ENCODE peak calls at places on chromosome 18, in eight cellular contexts. S, F, Q, B, P, L, O and Z are unnamed samples.

GRCh38 chr18:32930695-32931301 is 158.0 kb upstream of the KLHL14 start:
- DNase-seq in B (peak; percentile 60), P (no peak), S (peak; percentile 40), F (peak; percentile 17), Q (no peak), L (no peak), O (no peak), Z (no peak)

GRCh38 chr18:21439453-21439852 is 161.1 kb downstream of the ESCO1 start:
- DNase-seq in O (no peak), L (no peak), F (no peak), B (peak; percentile 59), Q (no peak), P (no peak), S (peak; percentile 93), Z (no peak)

GRCh38 chr18:45753251-45753650 is 29.3 kb downstream of the SLC14A1 start:
- DNase-seq in Q (no peak), S (no peak), F (no peak), B (peak; percentile 44), O (no peak), L (no peak), P (no peak), Z (no peak)

GRCh38 chr18:475202-475624 is 25.3 kb downstream of the COLEC12 start:
- DNase-seq in Q (no peak), B (peak; percentile 78), O (no peak), S (peak; percentile 40), P (no peak), L (no peak), F (no peak), Z (peak; percentile 13)

GRCh38 chr18:48589797-48590519 is 51.1 kb downstream of the CTIF start:
- DNase-seq in Q (no peak), P (peak; percentile 77), O (no peak), F (no peak), B (no peak), S (no peak), L (peak; percentile 41), Z (no peak)

GRCh38 chr18:63775166-63775730 is at the start of gene SERPINB7:
- DNase-seq in O (no peak), B (peak; percentile 95), P (no peak), Q (no peak), F (no peak), S (peak; percentile 89), L (no peak), Z (no peak)

GRCh38 chr18:79784965-79785770 is 12.6 kb upstream of the KCNG2 start:
- DNase-seq in B (peak; percentile 32), L (no peak), P (no peak), F (peak; percentile 43), O (no peak), Q (no peak), S (no peak), Z (no peak)

GRCh38 chr18:61901334-61901986 is 8.7 kb upstream of the RNF152 start:
- DNase-seq in S (peak; percentile 44), P (no peak), O (peak; percentile 56), F (peak; percentile 15), Q (peak; percentile 35), B (peak; percentile 53), L (peak; percentile 12), Z (peak; percentile 46)

GRCh38 chr18:23943104-23943503 is 71.5 kb upstream of the TTC39C start:
- DNase-seq in S (no peak), L (no peak), F (no peak), B (no peak), O (no peak), Q (no peak), P (no peak), Z (no peak)

GRCh38 chr18:45688834-45689233 is 35.1 kb upstream of the SLC14A1 start:
- DNase-seq in B (no peak), S (no peak), L (no peak), P (no peak), Q (no peak), F (no peak), O (no peak), Z (no peak)

GRCh38 chr18:23208600-23208999 is 73.3 kb downstream of the CABLES1 start:
- DNase-seq in O (no peak), F (no peak), P (no peak), S (no peak), L (no peak), Q (no peak), B (no peak), Z (no peak)

GRCh38 chr18:43507842-43508481 is 230.7 kb upstream of the SYT4 start:
- DNase-seq in O (no peak), L (no peak), S (no peak), B (no peak), P (no peak), F (no peak), Q (no peak), Z (no peak)